ENCODE peak calls at places on chromosome 1, in nine cellular contexts. V is GM13976, D is GM12865, Z is RWPE1, F is astrocyte of the spinal cord, A is right lobe of liver, X is adrenal gland, L is coronary artery, U is neural progenitor cell. E is an unnamed sample.

GRCh38 chr1:109922326-109922725 is 11.7 kb downstream of the CSF1 start:
- DNase-seq in V (no peak), D (no peak), Z (no peak), F (no peak), A (no peak), X (no peak), L (no peak), U (no peak), E (no peak)

GRCh38 chr1:100649128-100649527 is 70.4 kb upstream of the VCAM1 start:
- DNase-seq in V (no peak), D (no peak), Z (no peak), F (peak; percentile 8), A (no peak), X (no peak), L (no peak), U (no peak), E (no peak)

GRCh38 chr1:158613764-158614163 is 8.7 kb downstream of the OR10Z1 start:
- DNase-seq in V (no peak), D (no peak), Z (no peak), F (no peak), A (no peak), X (no peak), L (no peak), U (no peak), E (no peak)

GRCh38 chr1:198612471-198613265 is 26.2 kb upstream of the PTPRC start:
- DNase-seq in V (no peak), D (no peak), Z (no peak), F (no peak), A (no peak), X (no peak), L (no peak), U (no peak), E (no peak)

GRCh38 chr1:2413495-2414296 is 1.3 kb upstream of the PEX10 start:
- DNase-seq in V (peak; percentile 54), D (peak; percentile 37), Z (no peak), F (no peak), A (no peak), X (peak; percentile 70), L (no peak), U (peak; percentile 41), E (no peak)

GRCh38 chr1:203025721-203026665 is at the start of gene PPFIA4:
- DNase-seq in V (peak; percentile 99), D (peak; percentile 83), Z (peak; percentile 99), F (peak; percentile 80), A (peak; percentile 89), X (peak; percentile 91), L (peak; percentile 86), U (peak; percentile 95), E (peak; percentile 69)

GRCh38 chr1:200247513-200247912 is 162.3 kb downstream of the ZNF281 start:
- DNase-seq in V (no peak), D (no peak), Z (no peak), F (no peak), A (no peak), X (no peak), L (no peak), U (no peak), E (no peak)

GRCh38 chr1:11157867-11158266 is 31.3 kb upstream of the ANGPTL7 start:
- DNase-seq in V (no peak), D (no peak), Z (no peak), F (peak; percentile 23), A (peak; percentile 51), X (no peak), L (no peak), U (no peak), E (no peak)

GRCh38 chr1:78052685-78053433 is 7.1 kb downstream of the GIPC2 start:
- DNase-seq in V (no peak), D (no peak), Z (no peak), F (no peak), A (no peak), X (no peak), L (no peak), U (no peak), E (no peak)

GRCh38 chr1:78055565-78056132 is 9.9 kb downstream of the GIPC2 start:
- DNase-seq in V (no peak), D (no peak), Z (no peak), F (no peak), A (no peak), X (no peak), L (no peak), U (no peak), E (no peak)

GRCh38 chr1:78054972-78055371 is 9.2 kb downstream of the GIPC2 start:
- DNase-seq in V (no peak), D (no peak), Z (no peak), F (no peak), A (no peak), X (no peak), L (no peak), U (no peak), E (no peak)

GRCh38 chr1:78054559-78054958 is 8.8 kb downstream of the GIPC2 start:
- DNase-seq in V (no peak), D (no peak), Z (no peak), F (no peak), A (no peak), X (no peak), L (no peak), U (no peak), E (no peak)

DNA sequence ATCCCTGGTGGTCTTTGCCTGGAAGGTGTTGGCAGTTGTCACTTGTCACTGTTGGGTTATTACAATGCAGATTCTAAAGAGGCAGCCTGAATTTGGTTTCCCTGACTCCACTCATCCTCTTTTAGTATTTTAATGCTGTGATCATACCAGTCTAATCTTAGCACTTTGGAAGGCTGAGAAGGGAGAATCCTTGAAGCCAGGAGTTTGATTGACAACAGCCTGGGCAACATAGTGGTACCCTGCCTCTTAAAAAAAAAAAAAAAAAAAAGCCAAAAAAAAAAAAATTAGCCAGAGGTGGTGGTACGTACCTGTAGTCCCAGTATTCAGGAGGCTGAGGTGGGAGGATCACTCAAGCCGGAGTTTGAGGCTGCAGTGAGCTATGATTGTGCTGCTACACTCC is 7.7 kb downstream of the GIPC2 start:
- DNase-seq in V (no peak), D (no peak), Z (no peak), F (no peak), A (no peak), X (no peak), L (no peak), U (no peak), E (no peak)
- TF ChIP-seq CTCF in V (no peak), D (no peak), Z (no peak), F (no peak), A (no peak), X (no peak), L (no peak), U (no peak), E (no peak)

GRCh38 chr1:156260896-156261295 is 13.0 kb upstream of the PAQR6 start:
- DNase-seq in V (no peak), D (no peak), Z (no peak), F (no peak), A (no peak), X (no peak), L (no peak), U (no peak), E (no peak)

GRCh38 chr1:156258859-156259258 is 11.0 kb upstream of the PAQR6 start:
- DNase-seq in V (no peak), D (no peak), Z (peak; percentile 79), F (no peak), A (no peak), X (no peak), L (no peak), U (no peak), E (no peak)

GRCh38 chr1:156257711-156258110 is 9.9 kb upstream of the PAQR6 start:
- DNase-seq in V (no peak), D (no peak), Z (no peak), F (no peak), A (no peak), X (no peak), L (no peak), U (no peak), E (no peak)

GRCh38 chr1:156262461-156263287 is 14.8 kb upstream of the PAQR6 start:
- DNase-seq in V (no peak), D (no peak), Z (peak; percentile 92), F (peak; percentile 72), A (no peak), X (peak; percentile 75), L (no peak), U (no peak), E (no peak)

DNA sequence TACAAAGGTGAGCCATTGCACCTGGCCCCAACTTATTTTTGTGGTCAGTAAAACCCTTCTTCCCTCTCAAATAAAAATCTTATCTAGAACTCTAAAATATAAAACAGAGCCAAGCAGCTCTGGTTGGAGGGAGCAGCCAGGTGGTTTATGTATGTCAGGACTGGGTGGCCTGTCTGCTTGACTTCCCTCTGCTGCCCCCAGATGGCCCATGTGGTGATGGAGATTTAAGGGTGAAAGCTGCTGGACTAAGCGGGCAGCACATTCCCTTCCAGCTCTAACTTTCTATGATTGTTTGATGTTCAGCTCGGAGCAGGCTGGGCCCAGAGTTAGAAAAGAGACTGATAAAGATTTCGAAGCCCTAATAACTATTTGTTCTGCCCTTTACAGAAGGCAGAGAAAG is 11.9 kb upstream of the PAQR6 start:
- DNase-seq in V (no peak), D (no peak), Z (no peak), F (no peak), A (no peak), X (peak; percentile 76), L (no peak), U (peak; percentile 19), E (no peak)
- TF ChIP-seq CTCF in V (peak; percentile 11), D (no peak), Z (no peak), F (no peak), A (no peak), X (no peak), L (no peak), U (no peak), E (no peak)

GRCh38 chr1:211132681-211133392 is 1.1 kb downstream of the KCNH1 start:
- DNase-seq in V (no peak), D (no peak), Z (no peak), F (no peak), A (no peak), X (no peak), L (no peak), U (peak; percentile 43), E (no peak)

GRCh38 chr1:211129790-211130189 is 4.2 kb downstream of the KCNH1 start:
- DNase-seq in V (no peak), D (no peak), Z (no peak), F (no peak), A (no peak), X (no peak), L (no peak), U (no peak), E (no peak)

GRCh38 chr1:211133841-211134669 is at the start of gene KCNH1:
- DNase-seq in V (peak; percentile 89), D (peak; percentile 78), Z (peak; percentile 47), F (peak; percentile 83), A (peak; percentile 71), X (peak; percentile 91), L (no peak), U (peak; percentile 96), E (peak; percentile 47)

GRCh38 chr1:211133393-211133840 is 531 bp downstream of the KCNH1 start:
- DNase-seq in V (peak; percentile 30), D (no peak), Z (no peak), F (peak; percentile 18), A (peak; percentile 23), X (peak; percentile 57), L (no peak), U (peak; percentile 63), E (no peak)

DNA sequence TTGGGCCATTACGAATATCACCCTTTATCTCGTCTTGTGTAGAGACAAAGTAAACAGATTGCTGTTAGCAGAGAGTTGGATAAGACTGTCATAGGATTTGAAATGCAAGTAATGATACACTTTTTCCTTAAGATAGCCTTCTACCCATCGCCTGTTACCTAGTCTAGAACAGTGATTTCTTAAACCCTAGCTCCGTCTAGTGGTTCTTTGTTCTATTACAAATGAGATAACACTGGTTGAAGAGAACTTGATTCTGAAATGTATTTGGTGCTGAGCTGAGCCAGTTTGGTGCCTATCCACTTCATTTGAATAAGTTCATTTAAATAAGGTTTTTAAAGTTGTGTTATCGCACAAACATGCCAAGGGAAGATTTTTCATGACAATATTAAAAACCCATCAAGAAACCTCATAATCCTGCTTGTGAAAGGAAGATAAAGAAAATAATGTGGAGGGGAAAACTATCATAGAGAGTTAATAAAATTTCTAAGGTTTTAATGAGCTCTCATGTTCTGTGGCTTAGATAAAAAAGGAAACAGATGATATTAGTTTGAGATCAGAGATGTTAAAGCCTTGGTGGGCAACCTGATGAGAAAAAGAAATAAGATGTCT is 1.5 kb upstream of the KCNH1 start:
- DNase-seq in V (peak; percentile 32), D (peak; percentile 44), Z (peak; percentile 48), F (peak; percentile 75), A (no peak), X (no peak), L (no peak), U (peak; percentile 44), E (no peak)
- TF ChIP-seq CTCF in V (peak; percentile 22), D (peak; percentile 56), Z (peak; percentile 78), F (peak; percentile 76), A (peak; percentile 60), X (peak; percentile 48), L (peak; percentile 39), U (peak; percentile 68), E (peak; percentile 39)

GRCh38 chr1:227953022-227953412 is 5.3 kb upstream of the WNT9A start:
- DNase-seq in V (no peak), D (no peak), Z (no peak), F (no peak), A (no peak), X (no peak), L (no peak), U (no peak), E (no peak)

GRCh38 chr1:227952374-227953021 is 4.8 kb upstream of the WNT9A start:
- DNase-seq in V (no peak), D (no peak), Z (no peak), F (no peak), A (peak; percentile 15), X (peak; percentile 28), L (peak; percentile 65), U (no peak), E (peak; percentile 16)

GRCh38 chr1:227955808-227956207 is 8.1 kb upstream of the WNT9A start:
- DNase-seq in V (no peak), D (no peak), Z (no peak), F (no peak), A (no peak), X (no peak), L (no peak), U (no peak), E (no peak)

GRCh38 chr1:227951624-227952373 is 4.1 kb upstream of the WNT9A start:
- DNase-seq in V (no peak), D (no peak), Z (no peak), F (no peak), A (no peak), X (peak; percentile 27), L (peak; percentile 50), U (no peak), E (peak; percentile 30)

DNA sequence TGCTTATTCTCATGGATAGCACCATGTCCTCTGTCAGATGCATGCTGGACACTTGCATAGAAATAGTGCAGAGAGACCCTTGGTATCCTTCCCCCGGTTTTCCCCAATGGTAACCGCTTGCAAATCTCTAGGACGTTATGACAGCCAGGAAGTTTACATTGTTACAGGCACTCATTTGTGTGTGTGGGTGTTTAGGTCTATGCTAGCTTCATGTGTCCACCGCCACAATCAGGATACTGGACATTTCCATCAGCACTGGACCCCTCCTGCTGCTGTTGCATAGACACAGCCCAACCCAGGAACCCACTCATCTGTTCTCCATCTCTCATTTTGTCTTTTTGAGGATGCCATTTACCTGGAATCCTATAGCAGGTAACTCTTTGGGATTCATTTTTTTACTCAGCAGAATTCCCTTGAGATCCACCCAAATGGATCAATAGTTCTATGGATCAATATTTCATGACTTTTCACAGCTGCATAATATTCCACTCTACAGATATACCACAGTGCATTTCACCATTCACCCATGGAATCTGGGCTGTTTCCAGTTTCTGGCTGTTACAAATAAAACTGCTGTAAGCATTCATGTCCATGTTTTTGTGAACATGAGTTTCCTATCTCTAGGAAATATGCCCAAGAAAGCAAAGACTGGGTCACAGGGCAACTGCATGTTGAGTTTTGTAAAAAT is 6.6 kb upstream of the WNT9A start:
- DNase-seq in V (no peak), D (no peak), Z (no peak), F (no peak), A (no peak), X (peak; percentile 6), L (no peak), U (no peak), E (no peak)
- TF ChIP-seq CTCF in V (no peak), D (no peak), Z (peak; percentile 1), F (no peak), A (no peak), X (no peak), L (no peak), U (no peak), E (peak; percentile 28)

E was measured in CD14-positive monocyte.